ENCODE peak calls at places on chromosomes 13 and 19, in seven cellular contexts. B, P, O, D, X, V and K are unnamed samples.

GRCh38 chr19:38830039-38830733 is 1.4 kb downstream of the ECH1 start:
- DNase-seq in X (no peak), D (no peak), V (no peak), O (no peak), B (no peak), P (no peak), K (peak; percentile 70)

GRCh38 chr19:55145241-55145640 is 3.8 kb downstream of the TNNT1 start:
- DNase-seq in O (no peak), D (no peak), B (no peak), V (no peak), X (no peak), P (no peak), K (no peak)

GRCh38 chr13:31476753-31477152 is 262.6 kb upstream of the RXFP2 start:
- DNase-seq in B (no peak), V (no peak), P (no peak), X (no peak), D (no peak), O (no peak), K (no peak)

GRCh38 chr19:40928859-40929258 is 46.8 kb upstream of the CYP2A7 start:
- DNase-seq in P (no peak), X (no peak), B (no peak), O (no peak), D (no peak), V (no peak), K (no peak)

GRCh38 chr13:21837841-21838551 is 167.1 kb downstream of the FGF9 start:
- DNase-seq in O (no peak), D (no peak), B (no peak), V (no peak), P (no peak), X (no peak), K (no peak)

GRCh38 chr13:79724348-79725103 is 243.6 kb downstream of the NDFIP2 start:
- DNase-seq in O (no peak), V (no peak), D (no peak), X (no peak), P (no peak), B (no peak), K (no peak)

GRCh38 chr19:55370305-55370988 is at the start of gene IL11:
- DNase-seq in O (no peak), V (no peak), B (no peak), P (peak; percentile 70), X (no peak), D (no peak), K (peak; percentile 86)

GRCh38 chr19:18176367-18177310 is 3.0 kb downstream of the IFI30 start:
- DNase-seq in O (no peak), V (no peak), X (no peak), P (no peak), B (no peak), D (no peak), K (no peak)

GRCh38 chr19:18785179-18786124 is 5.7 kb downstream of the COMP start:
- DNase-seq in O (peak; percentile 79), B (peak; percentile 100), X (peak; percentile 89), P (peak; percentile 99), D (no peak), V (peak; percentile 73), K (peak; percentile 33)

GRCh38 chr13:34294483-34295129 is 476.7 kb downstream of the RFC3 start:
- DNase-seq in B (no peak), X (no peak), D (no peak), P (no peak), O (no peak), V (no peak), K (peak; percentile 47)

GRCh38 chr13:43285891-43286602 is 262.7 kb downstream of the DNAJC15 start:
- DNase-seq in X (no peak), O (no peak), B (no peak), P (no peak), D (no peak), V (no peak), K (peak; percentile 53)

GRCh38 chr13:97005631-97006262 is 11.5 kb upstream of the OXGR1 start:
- DNase-seq in B (no peak), V (no peak), P (no peak), D (no peak), O (no peak), X (no peak), K (peak; percentile 60)

GRCh38 chr19:51809787-51810186 is 14.8 kb downstream of the FPR3 start:
- DNase-seq in X (no peak), B (no peak), V (no peak), O (no peak), P (no peak), D (no peak), K (no peak)

GRCh38 chr19:41064974-41065569 is 23.2 kb upstream of the CYP2A13 start:
- DNase-seq in V (peak; percentile 7), X (peak; percentile 54), B (peak; percentile 67), P (peak; percentile 63), D (no peak), O (no peak), K (peak; percentile 54)

GRCh38 chr19:14114854-14115253 is 2.7 kb downstream of the PRKACA start:
- DNase-seq in X (peak; percentile 67), P (peak; percentile 83), D (peak; percentile 51), V (peak; percentile 53), O (peak; percentile 78), B (peak; percentile 52), K (no peak)

GRCh38 chr13:98664924-98665637 is 87.4 kb downstream of the SLC15A1 start:
- DNase-seq in P (no peak), O (no peak), B (no peak), D (no peak), V (no peak), X (no peak), K (peak; percentile 66)

GRCh38 chr13:80050252-80050651 is 290.7 kb downstream of the SPRY2 start:
- DNase-seq in B (no peak), O (no peak), P (no peak), V (no peak), D (no peak), X (no peak), K (peak; percentile 37)

GRCh38 chr19:19514215-19514633 is 1.1 kb downstream of the TSSK6 start:
- DNase-seq in P (no peak), X (no peak), B (no peak), V (no peak), D (no peak), O (peak; percentile 91), K (no peak)

GRCh38 chr19:17337675-17338439 is 504 bp downstream of the GTPBP3 start:
- DNase-seq in V (no peak), D (no peak), X (no peak), B (peak; percentile 72), O (no peak), P (no peak), K (no peak)

GRCh38 chr13:52405767-52406494 is at the start of gene THSD1:
- DNase-seq in P (peak; percentile 78), D (no peak), O (peak; percentile 62), V (peak; percentile 26), X (peak; percentile 55), B (no peak), K (peak; percentile 47)